ENCODE peak calls at places on chromosomes 16 and 17, in four cellular contexts. Q is GM12878, W is GM12891, P is HL-60. A is an unnamed sample.

GRCh38 chr17:17506893-17507464 is 10.8 kb upstream of the RASD1 start:
- DNase-seq in P (no peak), W (no peak), Q (no peak), A (no peak)

GRCh38 chr17:79800325-79801155 is 3.7 kb upstream of the CBX8 start:
- DNase-seq in P (no peak), W (no peak), Q (no peak), A (no peak)

GRCh38 chr16:53166099-53166498 is 111.3 kb downstream of the CHD9 start:
- DNase-seq in Q (no peak), W (no peak), P (no peak), A (no peak)

GRCh38 chr16:17446661-17447060 is 24.1 kb downstream of the XYLT1 start:
- DNase-seq in P (no peak), W (no peak), Q (no peak), A (no peak)

GRCh38 chr17:17740627-17741237 is 59.5 kb downstream of the RAI1 start:
- DNase-seq in W (no peak), P (no peak), Q (no peak), A (no peak)

GRCh38 chr17:17749025-17749772 is 67.9 kb downstream of the RAI1 start:
- DNase-seq in Q (no peak), W (no peak), P (no peak), A (no peak)

GRCh38 chr17:48613862-48614694 is 1.0 kb downstream of the HOXB8 start:
- DNase-seq in P (no peak), Q (no peak), W (no peak), A (no peak)

GRCh38 chr17:290121-290521 is 62.5 kb downstream of the RPH3AL start:
- DNase-seq in W (no peak), Q (no peak), P (no peak), A (no peak)

GRCh38 chr16:87445486-87445885 is 47.3 kb downstream of the ZCCHC14 start:
- DNase-seq in W (no peak), P (no peak), Q (no peak), A (no peak)

GRCh38 chr16:86530251-86531192 is 20.2 kb downstream of the FOXF1 start:
- DNase-seq in P (no peak), Q (no peak), W (no peak), A (no peak)

GRCh38 chr17:81719410-81720266 is 7.6 kb downstream of the SLC25A10 start:
- DNase-seq in W (no peak), Q (no peak), P (no peak), A (no peak)

GRCh38 chr17:73062726-73063125 is 29.8 kb downstream of the SLC39A11 start:
- DNase-seq in P (no peak), Q (no peak), W (no peak), A (no peak)

GRCh38 chr17:31595076-31595475 is 203.6 kb downstream of the RAB11FIP4 start:
- DNase-seq in W (no peak), Q (no peak), P (no peak), A (no peak)

GRCh38 chr17:29561541-29562517 is 5.0 kb downstream of the ABHD15 start:
- DNase-seq in W (no peak), P (no peak), Q (no peak), A (no peak)

GRCh38 chr17:13114601-13115024 is 96.8 kb upstream of the ELAC2 start:
- DNase-seq in P (no peak), W (no peak), Q (no peak), A (peak)

GRCh38 chr17:77846531-77847085 is 111.9 kb upstream of the TNRC6C start:
- DNase-seq in P (no peak), W (no peak), Q (no peak), A (no peak)

GRCh38 chr17:63919311-63919723 is 678 bp upstream of the GH1 start:
- DNase-seq in Q (peak), P (peak), W (peak), A (peak)

GRCh38 chr16:10619271-10619849 is 39.0 kb upstream of the EMP2 start:
- DNase-seq in Q (no peak), W (no peak), P (no peak), A (peak)

GRCh38 chr17:41507315-41507880 is 2.0 kb upstream of the KRT13 start:
- DNase-seq in P (no peak), W (no peak), Q (no peak), A (no peak)

GRCh38 chr17:67076290-67076689 is 31.9 kb downstream of the CACNG1 start:
- DNase-seq in W (no peak), P (no peak), Q (no peak), A (no peak)

GRCh38 chr17:78163881-78164747 is 4.3 kb upstream of the SYNGR2 start:
- DNase-seq in Q (no peak), P (no peak), W (no peak), A (no peak)

GRCh38 chr16:56519459-56520250 is at the start of gene BBS2:
- DNase-seq in P (peak), Q (peak), W (peak), A (peak)
- TF ChIP-seq SPI1 in P (no peak), Q (no peak), W (no peak), A (no peak)

GRCh38 chr16:80972611-80973010 is 34.1 kb downstream of the CMC2 start:
- DNase-seq in Q (no peak), P (no peak), W (no peak), A (no peak)
- TF ChIP-seq SPI1 in Q (no peak), P (no peak), W (no peak), A (no peak)

DNA sequence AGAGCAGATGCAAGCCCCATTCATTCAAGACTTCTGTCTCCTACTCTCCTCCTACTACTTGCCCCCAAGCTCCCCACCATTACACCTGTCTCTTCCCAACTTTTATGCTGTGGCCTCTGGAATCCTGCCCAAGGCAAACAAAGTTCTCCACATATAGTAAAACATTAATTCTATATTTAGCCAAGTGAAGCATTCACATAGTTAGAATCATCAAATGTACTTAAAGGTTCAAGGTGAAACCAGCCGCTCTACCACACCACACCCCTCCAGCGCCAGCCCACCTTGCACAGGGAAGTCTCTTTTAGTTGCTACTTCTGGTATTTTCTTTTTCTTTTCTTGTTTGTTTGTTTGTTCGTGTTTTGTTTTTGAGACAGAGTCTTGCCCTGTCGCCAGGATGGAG is 25.4 kb upstream of the GUCY2D start:
- DNase-seq in W (no peak), Q (no peak), P (no peak), A (no peak)
- TF ChIP-seq SPI1 in W (no peak), Q (no peak), P (no peak), A (no peak)

GRCh38 chr16:11632455-11632921 is 35.8 kb upstream of the SNN start:
- DNase-seq in P (no peak), W (no peak), Q (no peak), A (no peak)
- TF ChIP-seq SPI1 in P (no peak), W (no peak), Q (no peak), A (no peak)

GRCh38 chr17:62179525-62180161 is 114.6 kb upstream of the MED13 start:
- DNase-seq in Q (no peak), W (no peak), P (no peak), A (peak)
- TF ChIP-seq SPI1 in Q (no peak), W (no peak), P (no peak), A (no peak)

A was measured in K562.